ENCODE peak calls at places on chromosomes 3 and 15, in six cellular contexts. L, Y, T, C, G and D are unnamed samples.

GRCh38 chr3:176633511-176633910 is 563.8 kb downstream of the TBL1XR1 start:
- DNase-seq in C (no peak), T (peak), Y (peak), G (no peak), L (no peak), D (no peak)

GRCh38 chr3:52705688-52706686 is at the start of the genes GLT8D1 and SPCS1:
- DNase-seq in L (peak), C (peak), G (peak), Y (peak), T (peak), D (peak)

GRCh38 chr3:13624021-13624420 is 75.1 kb downstream of the FBLN2 start:
- DNase-seq in Y (no peak), L (no peak), C (no peak), G (no peak), T (no peak), D (no peak)

GRCh38 chr3:150059729-150060128 is 89.0 kb upstream of the PFN2 start:
- DNase-seq in L (no peak), G (peak), T (peak), Y (no peak), C (no peak), D (no peak)

GRCh38 chr3:21524113-21524512 is 226.9 kb downstream of the ZNF385D start:
- DNase-seq in T (no peak), Y (no peak), G (no peak), L (no peak), C (no peak), D (no peak)

GRCh38 chr3:72255736-72256559 is 471.0 kb upstream of the PROK2 start:
- DNase-seq in Y (peak), C (peak), L (peak), G (peak), T (peak), D (peak)

GRCh38 chr3:49657208-49657915 is 16.8 kb upstream of the APEH start:
- DNase-seq in C (no peak), L (no peak), G (no peak), Y (no peak), T (no peak), D (no peak)

GRCh38 chr15:87619161-87619960 is 637.2 kb downstream of the NTRK3 start:
- DNase-seq in T (peak), C (no peak), Y (no peak), L (peak), G (no peak), D (peak)

GRCh38 chr3:33358172-33358781 is 81.0 kb downstream of the FBXL2 start:
- DNase-seq in T (no peak), L (no peak), C (no peak), G (peak), Y (no peak), D (no peak)

GRCh38 chr15:29978411-29979382 is 104.1 kb upstream of the GOLGA8J start:
- DNase-seq in Y (no peak), C (no peak), L (no peak), G (no peak), T (peak), D (no peak)

GRCh38 chr3:186025161-186025560 is 83.7 kb downstream of the ETV5 start:
- DNase-seq in G (no peak), C (no peak), Y (no peak), T (no peak), L (no peak), D (no peak)

GRCh38 chr3:115323380-115323779 is 176.3 kb upstream of the ZBTB20 start:
- DNase-seq in Y (no peak), G (no peak), L (no peak), T (no peak), C (no peak), D (no peak)

GRCh38 chr3:16448691-16449090 is 64.8 kb downstream of the RFTN1 start:
- DNase-seq in C (no peak), L (peak), Y (peak), G (no peak), T (peak), D (peak)

GRCh38 chr3:38497026-38497425 is 886 bp downstream of the EXOG start:
- DNase-seq in T (no peak), Y (peak), G (no peak), C (no peak), L (no peak), D (no peak)

GRCh38 chr3:30964612-30965011 is 70.2 kb upstream of the GADL1 start:
- DNase-seq in L (no peak), Y (peak), G (no peak), T (no peak), C (no peak), D (no peak)

GRCh38 chr15:65518633-65519285 is 1.3 kb upstream of the DPP8 start:
- DNase-seq in T (no peak), C (no peak), Y (no peak), L (no peak), G (no peak), D (no peak)

GRCh38 chr3:42712716-42713372 is 10.2 kb upstream of the HHATL start:
- DNase-seq in Y (no peak), C (no peak), L (no peak), G (no peak), T (no peak), D (no peak)